ENCODE peak calls at places on chromosomes 11 and 22, in eight cellular contexts. One of them, this sample, is unnamed.

GRCh38 chr11:75499423-75500305 is 26.1 kb downstream of the GDPD5 start:
- DNase-seq in aorta: no peak
- DNase-seq in fibroblast of villous mesenchyme: peak
- DNase-seq in CD8-positive, alpha-beta T cell: no peak
- DNase-seq in GM19239: no peak
- DNase-seq in CD4-positive, alpha-beta memory T cell: no peak
- DNase-seq in activated naive CD8-positive, alpha-beta T cell treated with anti-CD3 and anti-CD28 coated beads, Interleukin-2, amount 50 U/mL, for 24 hours: no peak
- DNase-seq in stimulated activated CD8-positive, alpha-beta memory T cell treated with anti-CD3 and anti-CD28 coated beads, Interleukin-4, amount 100 ng/mL, for 1 hour: no peak
- DNase-seq in this sample: no peak

GRCh38 chr11:110121204-110121603 is 28.0 kb downstream of the ZC3H12C start:
- DNase-seq in activated naive CD8-positive, alpha-beta T cell treated with anti-CD3 and anti-CD28 coated beads, Interleukin-2, amount 50 U/mL, for 24 hours: no peak
- DNase-seq in aorta: no peak
- DNase-seq in CD8-positive, alpha-beta T cell: no peak
- DNase-seq in stimulated activated CD8-positive, alpha-beta memory T cell treated with anti-CD3 and anti-CD28 coated beads, Interleukin-4, amount 100 ng/mL, for 1 hour: no peak
- DNase-seq in fibroblast of villous mesenchyme: peak
- DNase-seq in CD4-positive, alpha-beta memory T cell: no peak
- DNase-seq in GM19239: no peak
- DNase-seq in this sample: no peak

GRCh38 chr11:93740031-93740801 is 1.1 kb downstream of the TAF1D start:
- DNase-seq in aorta: no peak
- DNase-seq in fibroblast of villous mesenchyme: peak
- DNase-seq in GM19239: no peak
- DNase-seq in CD4-positive, alpha-beta memory T cell: peak
- DNase-seq in stimulated activated CD8-positive, alpha-beta memory T cell treated with anti-CD3 and anti-CD28 coated beads, Interleukin-4, amount 100 ng/mL, for 1 hour: no peak
- DNase-seq in CD8-positive, alpha-beta T cell: no peak
- DNase-seq in activated naive CD8-positive, alpha-beta T cell treated with anti-CD3 and anti-CD28 coated beads, Interleukin-2, amount 50 U/mL, for 24 hours: peak
- DNase-seq in this sample: no peak

GRCh38 chr22:47615051-47615450 is 852.6 kb downstream of the TBC1D22A start:
- DNase-seq in activated naive CD8-positive, alpha-beta T cell treated with anti-CD3 and anti-CD28 coated beads, Interleukin-2, amount 50 U/mL, for 24 hours: no peak
- DNase-seq in stimulated activated CD8-positive, alpha-beta memory T cell treated with anti-CD3 and anti-CD28 coated beads, Interleukin-4, amount 100 ng/mL, for 1 hour: no peak
- DNase-seq in CD8-positive, alpha-beta T cell: no peak
- DNase-seq in GM19239: no peak
- DNase-seq in CD4-positive, alpha-beta memory T cell: no peak
- DNase-seq in fibroblast of villous mesenchyme: no peak
- DNase-seq in aorta: no peak
- DNase-seq in this sample: no peak

GRCh38 chr22:44669725-44670027 is 32.3 kb upstream of the PRR5 start:
- DNase-seq in CD8-positive, alpha-beta T cell: no peak
- DNase-seq in stimulated activated CD8-positive, alpha-beta memory T cell treated with anti-CD3 and anti-CD28 coated beads, Interleukin-4, amount 100 ng/mL, for 1 hour: no peak
- DNase-seq in CD4-positive, alpha-beta memory T cell: no peak
- DNase-seq in fibroblast of villous mesenchyme: no peak
- DNase-seq in activated naive CD8-positive, alpha-beta T cell treated with anti-CD3 and anti-CD28 coated beads, Interleukin-2, amount 50 U/mL, for 24 hours: no peak
- DNase-seq in GM19239: no peak
- DNase-seq in aorta: peak
- DNase-seq in this sample: no peak

GRCh38 chr11:13271060-13271693 is 6.4 kb upstream of the BMAL1 start:
- DNase-seq in stimulated activated CD8-positive, alpha-beta memory T cell treated with anti-CD3 and anti-CD28 coated beads, Interleukin-4, amount 100 ng/mL, for 1 hour: no peak
- DNase-seq in activated naive CD8-positive, alpha-beta T cell treated with anti-CD3 and anti-CD28 coated beads, Interleukin-2, amount 50 U/mL, for 24 hours: no peak
- DNase-seq in GM19239: no peak
- DNase-seq in CD4-positive, alpha-beta memory T cell: no peak
- DNase-seq in aorta: no peak
- DNase-seq in fibroblast of villous mesenchyme: no peak
- DNase-seq in CD8-positive, alpha-beta T cell: no peak
- DNase-seq in this sample: no peak

GRCh38 chr11:94128746-94129504 is at the start of gene PANX1:
- DNase-seq in fibroblast of villous mesenchyme: peak
- DNase-seq in aorta: peak
- DNase-seq in GM19239: peak
- DNase-seq in CD8-positive, alpha-beta T cell: peak
- DNase-seq in stimulated activated CD8-positive, alpha-beta memory T cell treated with anti-CD3 and anti-CD28 coated beads, Interleukin-4, amount 100 ng/mL, for 1 hour: peak
- DNase-seq in CD4-positive, alpha-beta memory T cell: peak
- DNase-seq in activated naive CD8-positive, alpha-beta T cell treated with anti-CD3 and anti-CD28 coated beads, Interleukin-2, amount 50 U/mL, for 24 hours: peak
- DNase-seq in this sample: peak

GRCh38 chr11:8671242-8671641 is 11.2 kb downstream of the TRIM66 start:
- DNase-seq in GM19239: no peak
- DNase-seq in CD4-positive, alpha-beta memory T cell: no peak
- DNase-seq in activated naive CD8-positive, alpha-beta T cell treated with anti-CD3 and anti-CD28 coated beads, Interleukin-2, amount 50 U/mL, for 24 hours: no peak
- DNase-seq in CD8-positive, alpha-beta T cell: no peak
- DNase-seq in stimulated activated CD8-positive, alpha-beta memory T cell treated with anti-CD3 and anti-CD28 coated beads, Interleukin-4, amount 100 ng/mL, for 1 hour: no peak
- DNase-seq in aorta: no peak
- DNase-seq in fibroblast of villous mesenchyme: peak
- DNase-seq in this sample: no peak

GRCh38 chr22:42873361-42873760 is 16.3 kb upstream of the ARFGAP3 start:
- DNase-seq in aorta: no peak
- DNase-seq in CD8-positive, alpha-beta T cell: no peak
- DNase-seq in fibroblast of villous mesenchyme: no peak
- DNase-seq in stimulated activated CD8-positive, alpha-beta memory T cell treated with anti-CD3 and anti-CD28 coated beads, Interleukin-4, amount 100 ng/mL, for 1 hour: no peak
- DNase-seq in GM19239: no peak
- DNase-seq in activated naive CD8-positive, alpha-beta T cell treated with anti-CD3 and anti-CD28 coated beads, Interleukin-2, amount 50 U/mL, for 24 hours: no peak
- DNase-seq in CD4-positive, alpha-beta memory T cell: no peak
- DNase-seq in this sample: no peak

This sample was measured in esophagus squamous epithelium.